ENCODE peak calls at places on chromosomes 11 and 22, in nine cellular contexts. B is tibial artery, O is psoas muscle, R is colonic mucosa, L is GM06990, J is osteoblast, Z is IMR-90, G is body of pancreas, M is AG04450. I is an unnamed sample.

GRCh38 chr22:22431271-22432220 is 77.0 kb downstream of the ZNF280B start:
- DNase-seq in B (peak; percentile 41), O (peak; percentile 26), R (peak; percentile 72), L (peak; percentile 51), J (peak; percentile 85), Z (peak; percentile 34), G (peak; percentile 60), M (peak; percentile 6), I (no peak)

GRCh38 chr11:92826136-92826535 is 143.3 kb upstream of the MTNR1B start:
- DNase-seq in B (no peak), O (no peak), R (no peak), L (no peak), J (no peak), Z (peak; percentile 64), G (no peak), M (no peak), I (no peak)

GRCh38 chr11:20013346-20014066 is 146.8 kb downstream of the DBX1 start:
- DNase-seq in B (no peak), O (peak; percentile 56), R (no peak), L (no peak), J (peak; percentile 53), Z (peak; percentile 39), G (no peak), M (no peak), I (no peak)

GRCh38 chr11:57306156-57306876 is 18.4 kb downstream of the TNKS1BP1 start:
- DNase-seq in B (no peak), O (no peak), R (no peak), L (no peak), J (peak; percentile 49), Z (peak; percentile 19), G (no peak), M (no peak), I (no peak)

GRCh38 chr11:131691558-131692041 is 321.2 kb downstream of the NTM start:
- DNase-seq in B (no peak), O (no peak), R (peak; percentile 16), L (peak; percentile 46), J (peak; percentile 96), Z (peak; percentile 11), G (no peak), M (no peak), I (no peak)

GRCh38 chr11:15396778-15397177 is 282.1 kb downstream of the INSC start:
- DNase-seq in B (no peak), O (no peak), R (no peak), L (no peak), J (no peak), Z (no peak), G (no peak), M (no peak), I (no peak)

GRCh38 chr11:72771507-72771906 is 19.3 kb upstream of the ARAP1 start:
- DNase-seq in B (no peak), O (no peak), R (no peak), L (no peak), J (peak; percentile 97), Z (peak; percentile 72), G (no peak), M (peak; percentile 27), I (no peak)

GRCh38 chr22:39234157-39234793 is 10.5 kb downstream of the PDGFB start:
- DNase-seq in B (no peak), O (peak; percentile 80), R (no peak), L (no peak), J (peak; percentile 91), Z (no peak), G (no peak), M (no peak), I (no peak)

GRCh38 chr11:8807544-8808225 is 103.3 kb upstream of the AKIP1 start:
- DNase-seq in B (peak; percentile 61), O (peak; percentile 63), R (peak; percentile 73), L (no peak), J (peak; percentile 95), Z (peak; percentile 93), G (peak; percentile 56), M (peak; percentile 72), I (no peak)

GRCh38 chr11:106179048-106179447 is 101.6 kb downstream of the AASDHPPT start:
- DNase-seq in B (no peak), O (no peak), R (no peak), L (no peak), J (no peak), Z (no peak), G (peak; percentile 32), M (no peak), I (no peak)

GRCh38 chr11:34564406-34564805 is 50.8 kb upstream of the ELF5 start:
- DNase-seq in B (no peak), O (no peak), R (no peak), L (no peak), J (peak; percentile 68), Z (peak; percentile 9), G (no peak), M (no peak), I (no peak)

GRCh38 chr11:34558211-34558610 is 44.6 kb upstream of the ELF5 start:
- DNase-seq in B (no peak), O (no peak), R (no peak), L (no peak), J (no peak), Z (no peak), G (no peak), M (no peak), I (no peak)

GRCh38 chr11:34560511-34560910 is 46.9 kb upstream of the ELF5 start:
- DNase-seq in B (no peak), O (no peak), R (no peak), L (no peak), J (no peak), Z (no peak), G (no peak), M (no peak), I (no peak)

DNA sequence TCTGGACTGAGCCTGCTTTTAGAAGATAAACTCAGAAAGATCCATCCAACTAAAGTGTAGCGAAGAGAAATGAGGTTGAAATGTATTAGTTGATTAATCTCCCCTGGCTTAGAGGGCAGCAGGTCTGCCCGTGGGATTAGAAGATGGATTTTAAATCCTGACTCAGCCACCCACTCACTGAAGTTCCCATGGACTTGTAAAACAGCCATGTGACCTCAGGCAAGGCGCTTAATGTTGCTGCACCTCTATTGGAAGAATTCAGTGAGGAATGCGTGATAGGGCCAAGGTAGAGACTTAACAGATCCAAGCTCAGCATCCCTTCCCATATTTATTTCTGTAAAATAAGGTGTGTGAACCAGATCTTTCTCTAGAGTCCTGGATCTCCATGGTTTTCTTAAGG is 45.1 kb upstream of the ELF5 start:
- DNase-seq in B (no peak), O (no peak), R (no peak), L (no peak), J (no peak), Z (no peak), G (no peak), M (no peak), I (no peak)
- H3K4me3 ChIP-seq in B (no peak overlapping the region), O (no peak overlapping the region), R (no peak overlapping the region), L (no peak overlapping the region), J (no peak overlapping the region), Z (no peak overlapping the region), G (no peak overlapping the region), M (no peak overlapping the region), I (no peak overlapping the region)

GRCh38 chr22:49330421-49331222 is 497.1 kb downstream of the BRD1 start:
- DNase-seq in B (no peak), O (no peak), R (no peak), L (no peak), J (peak; percentile 81), Z (no peak), G (no peak), M (no peak), I (no peak)

GRCh38 chr22:49328630-49329405 is 498.9 kb downstream of the BRD1 start:
- DNase-seq in B (no peak), O (no peak), R (no peak), L (no peak), J (peak; percentile 73), Z (no peak), G (no peak), M (no peak), I (no peak)

GRCh38 chr22:49331223-49331815 is 496.4 kb downstream of the BRD1 start:
- DNase-seq in B (no peak), O (no peak), R (no peak), L (no peak), J (peak; percentile 35), Z (no peak), G (no peak), M (no peak), I (no peak)

GRCh38 chr22:49328076-49328475 is 499.6 kb downstream of the BRD1 start:
- DNase-seq in B (no peak), O (no peak), R (no peak), L (no peak), J (peak; percentile 26), Z (no peak), G (no peak), M (no peak), I (no peak)

DNA sequence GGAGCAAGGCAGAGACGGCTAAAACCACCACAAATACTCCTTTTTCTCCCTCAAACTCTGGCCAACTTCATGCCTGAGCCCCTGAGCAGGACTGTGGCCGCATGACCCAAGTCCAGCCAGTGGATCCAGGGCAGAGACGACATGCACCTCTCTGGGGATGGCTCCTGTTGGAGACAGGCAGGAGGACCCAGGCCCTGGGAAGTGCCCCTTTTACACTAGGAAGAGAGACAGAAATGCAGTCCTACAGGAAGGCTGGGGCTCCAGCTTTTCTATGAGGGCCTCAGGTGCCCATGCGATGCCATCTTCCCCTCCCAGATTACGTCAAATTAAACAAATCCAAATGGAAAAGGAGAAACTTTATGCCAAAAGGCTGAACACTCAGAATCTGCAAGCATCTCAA is 498.0 kb downstream of the BRD1 start:
- DNase-seq in B (no peak), O (no peak), R (no peak), L (no peak), J (no peak), Z (no peak), G (no peak), M (no peak), I (no peak)
- H3K27me3 ChIP-seq in B (no peaks in the 10 kb centered on the region), O (peaks cover 10% of the 10 kb centered on the region), R (no peaks in the 10 kb centered on the region), L (no peaks in the 10 kb centered on the region), J (no peaks in the 10 kb centered on the region), Z (no peaks in the 10 kb centered on the region), G (no peaks in the 10 kb centered on the region), M (no peaks in the 10 kb centered on the region), I (no peaks in the 10 kb centered on the region)

GRCh38 chr11:32280339-32280738 is 155.0 kb downstream of the WT1 start:
- DNase-seq in B (no peak), O (no peak), R (no peak), L (no peak), J (no peak), Z (no peak), G (no peak), M (no peak), I (no peak)

GRCh38 chr11:32279672-32280071 is 155.7 kb downstream of the WT1 start:
- DNase-seq in B (no peak), O (no peak), R (no peak), L (no peak), J (no peak), Z (no peak), G (no peak), M (no peak), I (no peak)
- TF ChIP-seq CTCF in B (no peak), O (no peak), R (no peak), L (no peak), J (peak; percentile 13), Z (no peak), G (no peak), M (peak; percentile 7), I (no peak)

DNA sequence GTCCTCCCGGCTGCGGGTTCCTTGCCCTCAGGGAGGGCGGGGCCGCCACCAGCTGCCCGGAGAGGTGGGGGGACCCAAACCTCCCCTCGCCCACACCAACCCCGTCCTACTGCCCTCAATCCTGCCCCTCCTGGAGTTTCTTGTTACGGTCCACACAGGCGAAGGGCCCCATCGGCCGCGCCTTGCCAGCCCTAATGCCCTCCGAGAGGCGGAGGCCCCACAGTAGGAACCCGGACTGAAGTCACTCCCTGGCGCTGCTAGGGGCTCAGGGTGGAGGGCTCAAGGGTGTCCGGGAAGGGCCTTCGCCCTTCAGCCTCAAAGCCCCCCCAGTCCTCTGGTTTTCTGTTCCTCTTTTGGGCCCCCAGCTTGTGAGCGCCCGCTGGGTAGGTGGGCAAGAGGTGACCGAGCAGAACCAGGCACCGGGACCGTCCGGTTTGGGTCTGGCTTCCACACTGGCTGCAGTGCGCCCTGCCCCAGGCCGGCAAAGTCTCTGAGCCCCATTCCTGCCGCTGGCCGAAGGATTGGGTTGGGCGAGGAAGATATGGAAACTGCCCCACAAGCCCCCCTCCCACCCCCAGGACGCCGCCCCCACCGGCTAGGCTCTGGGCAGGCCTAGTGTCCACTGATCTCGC is 24.5 kb downstream of the DUSP8 start:
- DNase-seq in B (no peak), O (no peak), R (no peak), L (no peak), J (peak; percentile 88), Z (no peak), G (no peak), M (no peak), I (no peak)
- H3K4me3 ChIP-seq in B (peak overlapping the region; percentile 51), O (peak overlapping the region; percentile 63), R (peak overlapping the region; percentile 47), L (no peak overlapping the region), J (no peak overlapping the region), Z (no peak overlapping the region), G (no peak overlapping the region), M (no peak overlapping the region), I (no peak overlapping the region)